ENCODE peak calls at places on chromosome 4, in four cellular contexts. P is naive thymus-derived CD8-positive, alpha-beta T cell; J is Ammon's horn; E is small intestine. L is an unnamed sample.

GRCh38 chr4:1166509-1167243 is 5.7 kb downstream of the SPON2 start:
- DNase-seq in E (no peak), P (no peak), J (no peak), L (no peak)

GRCh38 chr4:83115000-83115399 is 471 bp upstream of the PLAC8 start:
- DNase-seq in E (peak), P (no peak), J (no peak), L (no peak)

GRCh38 chr4:104677122-104677521 is 182.4 kb upstream of the CXXC4 start:
- DNase-seq in P (no peak), E (peak), J (peak), L (no peak)

GRCh38 chr4:147943159-147943638 is 211.3 kb downstream of the ARHGAP10 start:
- DNase-seq in P (no peak), E (peak), J (no peak), L (no peak)

GRCh38 chr4:3679071-3679825 is 86.9 kb upstream of the ADRA2C start:
- DNase-seq in P (no peak), J (no peak), E (no peak), L (no peak)

GRCh38 chr4:74015126-74015780 is 16.8 kb upstream of the CXCL5 start:
- DNase-seq in J (no peak), P (no peak), E (no peak), L (no peak)

GRCh38 chr4:141684785-141685184 is 48.4 kb downstream of the IL15 start:
- DNase-seq in E (no peak), J (no peak), P (no peak), L (no peak)

GRCh38 chr4:19983072-19983471 is 268.6 kb upstream of the SLIT2 start:
- DNase-seq in E (no peak), P (no peak), J (no peak), L (peak)

GRCh38 chr4:3832536-3833220 is 66.5 kb downstream of the ADRA2C start:
- DNase-seq in J (no peak), E (no peak), P (no peak), L (no peak)

GRCh38 chr4:61772116-61772515 is 572.0 kb downstream of the ADGRL3 start:
- DNase-seq in E (no peak), P (no peak), J (no peak), L (no peak)

GRCh38 chr4:168716411-168717129 is 219.7 kb downstream of the PALLD start:
- DNase-seq in J (no peak), P (no peak), E (no peak), L (peak)

GRCh38 chr4:5572114-5572513 is 136.2 kb downstream of the EVC2 start:
- DNase-seq in J (no peak), P (no peak), E (no peak), L (no peak)

GRCh38 chr4:2292679-2293108 is 30.8 kb upstream of the MXD4 start:
- DNase-seq in J (no peak), E (no peak), P (no peak), L (no peak)

GRCh38 chr4:3361896-3362295 is 69.1 kb downstream of the RGS12 start:
- DNase-seq in J (no peak), P (no peak), E (no peak), L (no peak)

GRCh38 chr4:144578681-144579080 is 67.3 kb upstream of the HHIP start:
- DNase-seq in P (no peak), E (no peak), J (no peak), L (no peak)

GRCh38 chr4:151519728-151520415 is 110.9 kb downstream of the FHIP1A start:
- DNase-seq in E (no peak), P (no peak), J (no peak), L (no peak)